ENCODE peak calls at places on chromosomes 5 and 9, in eight cellular contexts. I is MM.1S, T is hepatocyte, H is H9, O is adrenal gland, F is endothelial cell of umbilical vein, N is dorsolateral prefrontal cortex, E is tibial artery. C is an unnamed sample.

GRCh38 chr5:16579142-16579541 is 37.7 kb downstream of the RETREG1 start:
- DNase-seq in I (no peak), T (no peak), H (no peak), O (peak), F (no peak), N (peak), E (no peak), C (no peak)

GRCh38 chr5:153084476-153084875 is 406.0 kb upstream of the GRIA1 start:
- DNase-seq in I (no peak), T (no peak), H (no peak), O (no peak), F (no peak), N (no peak), E (no peak), C (no peak)

GRCh38 chr5:172903790-172904189 is 55.4 kb upstream of the RPL26L1 start:
- DNase-seq in I (no peak), T (peak), H (no peak), O (peak), F (peak), N (no peak), E (no peak), C (no peak)

GRCh38 chr9:98707158-98708102 is 1.3 kb downstream of the GABBR2 start:
- DNase-seq in I (peak), T (peak), H (peak), O (peak), F (peak), N (peak), E (no peak), C (no peak)

GRCh38 chr9:106310782-106311181 is 552.2 kb upstream of the ZNF462 start:
- DNase-seq in I (no peak), T (no peak), H (no peak), O (no peak), F (no peak), N (no peak), E (no peak), C (no peak)

GRCh38 chr9:89122944-89123343 is 55.7 kb downstream of the SHC3 start:
- DNase-seq in I (no peak), T (no peak), H (no peak), O (no peak), F (no peak), N (no peak), E (no peak), C (no peak)

GRCh38 chr5:167895899-167896659 is 395.4 kb upstream of the WWC1 start:
- DNase-seq in I (no peak), T (no peak), H (no peak), O (no peak), F (no peak), N (no peak), E (no peak), C (no peak)

GRCh38 chr5:112554089-112554977 is 135.3 kb upstream of the EPB41L4A start:
- DNase-seq in I (no peak), T (no peak), H (no peak), O (peak), F (no peak), N (peak), E (no peak), C (no peak)

GRCh38 chr9:12838546-12838945 is 63.7 kb downstream of the LURAP1L start:
- DNase-seq in I (no peak), T (no peak), H (no peak), O (no peak), F (no peak), N (no peak), E (no peak), C (no peak)

GRCh38 chr5:155838394-155838793 is 488.6 kb upstream of the SGCD start:
- DNase-seq in I (no peak), T (no peak), H (no peak), O (no peak), F (no peak), N (no peak), E (no peak), C (no peak)

GRCh38 chr9:92669527-92669889 is 423 bp downstream of the IPPK start:
- DNase-seq in I (peak), T (peak), H (no peak), O (peak), F (peak), N (no peak), E (peak), C (peak)

GRCh38 chr5:7869474-7870136 is 657 bp downstream of the MTRR start:
- DNase-seq in I (peak), T (peak), H (no peak), O (no peak), F (peak), N (no peak), E (no peak), C (no peak)

GRCh38 chr5:52491071-52491828 is 296.5 kb upstream of the ITGA1 start:
- DNase-seq in I (no peak), T (peak), H (no peak), O (no peak), F (no peak), N (no peak), E (no peak), C (no peak)

GRCh38 chr5:167232675-167233074 is 1058.8 kb upstream of the WWC1 start:
- DNase-seq in I (no peak), T (no peak), H (no peak), O (no peak), F (no peak), N (no peak), E (no peak), C (no peak)

GRCh38 chr5:42779083-42779482 is 22.5 kb downstream of the CCDC152 start:
- DNase-seq in I (peak), T (no peak), H (no peak), O (no peak), F (no peak), N (no peak), E (no peak), C (no peak)

GRCh38 chr9:83708515-83709158 is 879 bp upstream of the UBQLN1 start:
- DNase-seq in I (peak), T (peak), H (peak), O (peak), F (no peak), N (peak), E (peak), C (no peak)

GRCh38 chr9:74960548-74960947 is 7.8 kb upstream of the C9orf40 start:
- DNase-seq in I (no peak), T (peak), H (no peak), O (no peak), F (no peak), N (no peak), E (no peak), C (no peak)

GRCh38 chr9:114671605-114672004 is 10.4 kb downstream of the TEX48 start:
- DNase-seq in I (no peak), T (no peak), H (no peak), O (no peak), F (no peak), N (no peak), E (no peak), C (no peak)

GRCh38 chr5:90802695-90803317 is 244.2 kb downstream of the ADGRV1 start:
- DNase-seq in I (peak), T (peak), H (peak), O (peak), F (peak), N (no peak), E (no peak), C (no peak)

GRCh38 chr9:86064220-86064619 is 35.1 kb downstream of the GOLM1 start:
- DNase-seq in I (no peak), T (no peak), H (no peak), O (peak), F (no peak), N (no peak), E (no peak), C (no peak)

GRCh38 chr5:1005362-1005851 is 3.2 kb upstream of the NKD2 start:
- DNase-seq in I (no peak), T (no peak), H (no peak), O (no peak), F (no peak), N (no peak), E (peak), C (peak)

GRCh38 chr5:94375801-94376200 is 242.6 kb downstream of the KIAA0825 start:
- DNase-seq in I (no peak), T (no peak), H (no peak), O (peak), F (peak), N (no peak), E (no peak), C (no peak)

GRCh38 chr9:15693701-15694100 is 140.9 kb downstream of the CCDC171 start:
- DNase-seq in I (no peak), T (no peak), H (no peak), O (no peak), F (no peak), N (no peak), E (no peak), C (no peak)

GRCh38 chr9:72823971-72824370 is 128.9 kb downstream of the ALDH1A1 start:
- DNase-seq in I (no peak), T (no peak), H (no peak), O (no peak), F (no peak), N (no peak), E (no peak), C (no peak)

GRCh38 chr5:53343187-53343586 is 137.2 kb upstream of the FST start:
- DNase-seq in I (no peak), T (peak), H (no peak), O (no peak), F (no peak), N (no peak), E (no peak), C (no peak)

GRCh38 chr9:84845956-84846355 is 176.4 kb downstream of the NTRK2 start:
- DNase-seq in I (no peak), T (no peak), H (no peak), O (no peak), F (no peak), N (no peak), E (no peak), C (no peak)

GRCh38 chr5:108238936-108239887 is 142.7 kb downstream of the FBXL17 start:
- DNase-seq in I (no peak), T (no peak), H (peak), O (peak), F (no peak), N (no peak), E (no peak), C (no peak)

GRCh38 chr9:126886897-126887296 is 26.5 kb downstream of the ZBTB34 start:
- DNase-seq in I (no peak), T (no peak), H (no peak), O (no peak), F (no peak), N (no peak), E (no peak), C (no peak)

GRCh38 chr9:76086521-76086920 is 196.0 kb downstream of the PCSK5 start:
- DNase-seq in I (no peak), T (no peak), H (no peak), O (no peak), F (no peak), N (no peak), E (no peak), C (no peak)

GRCh38 chr9:92278117-92278516 is 15.4 kb downstream of the IARS1 start:
- DNase-seq in I (no peak), T (no peak), H (no peak), O (no peak), F (no peak), N (no peak), E (no peak), C (no peak)

GRCh38 chr9:122579874-122580273 is 3.3 kb downstream of the OR1L8 start:
- DNase-seq in I (no peak), T (no peak), H (no peak), O (no peak), F (no peak), N (no peak), E (no peak), C (no peak)

GRCh38 chr5:28766565-28767158 is 1728.3 kb upstream of the CDH9 start:
- DNase-seq in I (peak), T (peak), H (no peak), O (peak), F (peak), N (no peak), E (no peak), C (no peak)

GRCh38 chr5:177113566-177114424 is 19.8 kb upstream of the NSD1 start:
- DNase-seq in I (peak), T (peak), H (peak), O (peak), F (peak), N (peak), E (peak), C (peak)

GRCh38 chr5:178589180-178590140 is 733 bp downstream of the COL23A1 start:
- DNase-seq in I (no peak), T (peak), H (peak), O (peak), F (peak), N (no peak), E (no peak), C (no peak)

GRCh38 chr9:104682642-104683041 is 11.7 kb upstream of the OR13D1 start:
- DNase-seq in I (peak), T (peak), H (no peak), O (no peak), F (peak), N (no peak), E (no peak), C (no peak)

GRCh38 chr5:153719324-153719723 is 228.9 kb downstream of the GRIA1 start:
- DNase-seq in I (no peak), T (no peak), H (no peak), O (no peak), F (no peak), N (no peak), E (no peak), C (no peak)

GRCh38 chr5:177116631-177117373 is 16.8 kb upstream of the NSD1 start:
- DNase-seq in I (no peak), T (peak), H (peak), O (peak), F (peak), N (peak), E (peak), C (peak)

GRCh38 chr9:116057371-116057770 is 96.2 kb upstream of the PAPPA start:
- DNase-seq in I (no peak), T (no peak), H (no peak), O (no peak), F (no peak), N (no peak), E (no peak), C (no peak)

GRCh38 chr5:158212915-158213314 is 354.0 kb upstream of the CLINT1 start:
- DNase-seq in I (no peak), T (no peak), H (peak), O (peak), F (no peak), N (no peak), E (no peak), C (no peak)

DNA sequence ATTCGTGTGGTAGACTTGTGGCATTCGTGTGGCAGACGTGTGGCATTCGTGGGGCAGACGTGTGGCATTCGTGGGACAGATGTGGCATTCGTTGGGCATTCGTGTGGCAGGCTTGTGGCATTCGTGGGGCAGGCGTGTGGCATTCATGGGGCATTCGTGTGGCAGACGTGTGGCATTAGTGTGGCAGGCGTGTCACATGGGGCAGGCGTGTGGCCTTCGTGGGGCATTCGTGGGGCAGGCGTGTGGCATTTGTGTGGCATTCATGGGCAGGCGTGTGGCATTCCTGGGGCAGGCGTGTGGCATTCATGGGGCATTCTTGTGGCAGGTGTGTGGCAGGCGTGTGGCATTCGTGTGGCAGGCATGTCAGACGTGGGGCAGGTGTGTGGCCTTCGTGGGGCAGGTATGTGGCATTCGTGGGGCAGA is 106.0 kb downstream of the EHMT1 start:
- DNase-seq in I (no peak), T (no peak), H (no peak), O (no peak), F (no peak), N (no peak), E (no peak), C (no peak)
- TF ChIP-seq CTCF in I (no peak), T (no peak), H (no peak), O (no peak), F (no peak), N (no peak), E (no peak), C (no peak)

GRCh38 chr9:134366223-134367031 is 40.2 kb downstream of the RXRA start:
- DNase-seq in I (no peak), T (peak), H (no peak), O (peak), F (peak), N (peak), E (peak), C (no peak)
- TF ChIP-seq CTCF in I (no peak), T (no peak), H (no peak), O (peak), F (no peak), N (no peak), E (no peak), C (no peak)

GRCh38 chr5:77239126-77239741 is 28.8 kb downstream of the PDE8B start:
- DNase-seq in I (peak), T (no peak), H (no peak), O (peak), F (peak), N (no peak), E (no peak), C (no peak)
- TF ChIP-seq CTCF in I (peak), T (peak), H (peak), O (peak), F (peak), N (peak), E (peak), C (no peak)

DNA sequence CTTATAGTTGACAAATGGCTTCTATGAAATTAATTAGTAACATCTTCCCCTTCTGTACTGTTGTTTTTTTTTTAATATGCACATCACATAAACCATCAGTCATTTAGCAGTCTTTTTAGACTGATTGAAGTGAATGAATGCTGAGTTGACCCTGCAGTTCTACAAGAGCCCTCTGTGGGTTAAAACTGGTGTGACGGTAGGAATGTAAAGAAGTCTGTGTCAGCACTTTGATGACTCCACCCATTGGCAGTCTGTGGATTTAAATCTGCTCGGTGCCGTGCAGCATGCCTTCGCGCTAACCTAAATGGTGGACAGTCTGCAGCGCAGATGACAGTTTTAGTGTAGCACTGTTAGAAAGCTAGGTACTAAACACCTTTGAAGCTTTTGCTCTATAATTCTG is 3.1 kb downstream of the GTF3C4 start:
- DNase-seq in I (no peak), T (peak), H (peak), O (no peak), F (peak), N (no peak), E (no peak), C (no peak)
- TF ChIP-seq CTCF in I (no peak), T (no peak), H (peak), O (no peak), F (no peak), N (no peak), E (no peak), C (no peak)

DNA sequence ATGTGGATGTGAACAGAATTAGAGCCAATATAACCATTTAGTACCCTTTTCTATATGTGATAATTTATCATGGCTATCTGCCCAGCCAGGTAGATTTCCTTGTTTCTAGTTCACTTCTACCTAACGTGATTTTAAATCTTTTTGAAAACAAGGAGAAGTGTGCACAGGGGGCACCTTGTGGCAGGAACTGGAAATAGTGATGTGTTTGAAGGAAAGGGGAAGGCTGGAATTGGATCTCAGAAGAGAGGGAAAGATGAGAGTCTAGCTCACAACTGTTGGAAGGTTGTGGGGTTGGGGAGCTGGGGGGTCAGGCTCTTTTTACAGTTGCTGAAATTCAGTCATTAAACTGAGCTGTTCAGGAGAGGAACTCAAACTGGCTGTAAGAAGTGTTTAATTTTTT is 219.5 kb downstream of the KCTD16 start:
- DNase-seq in I (no peak), T (peak), H (peak), O (no peak), F (peak), N (no peak), E (no peak), C (no peak)
- TF ChIP-seq CTCF in I (peak), T (peak), H (peak), O (no peak), F (no peak), N (no peak), E (no peak), C (no peak)

GRCh38 chr5:137336565-137337120 is 162.5 kb downstream of the SPOCK1 start:
- DNase-seq in I (no peak), T (no peak), H (no peak), O (no peak), F (no peak), N (no peak), E (no peak), C (no peak)
- TF ChIP-seq CTCF in I (no peak), T (no peak), H (no peak), O (no peak), F (no peak), N (no peak), E (no peak), C (no peak)

GRCh38 chr5:150301170-150301505 is 1.6 kb downstream of the ARSI start:
- DNase-seq in I (no peak), T (peak), H (no peak), O (no peak), F (no peak), N (no peak), E (no peak), C (no peak)

GRCh38 chr5:150301901-150302300 is 804 bp downstream of the ARSI start:
- DNase-seq in I (no peak), T (no peak), H (no peak), O (no peak), F (no peak), N (no peak), E (no peak), C (no peak)

GRCh38 chr5:150303660-150304411 is 1.1 kb upstream of the ARSI start:
- DNase-seq in I (no peak), T (peak), H (no peak), O (no peak), F (no peak), N (no peak), E (no peak), C (no peak)

GRCh38 chr5:150303070-150303595 is 428 bp upstream of the ARSI start:
- DNase-seq in I (no peak), T (peak), H (peak), O (no peak), F (no peak), N (no peak), E (no peak), C (no peak)

DNA sequence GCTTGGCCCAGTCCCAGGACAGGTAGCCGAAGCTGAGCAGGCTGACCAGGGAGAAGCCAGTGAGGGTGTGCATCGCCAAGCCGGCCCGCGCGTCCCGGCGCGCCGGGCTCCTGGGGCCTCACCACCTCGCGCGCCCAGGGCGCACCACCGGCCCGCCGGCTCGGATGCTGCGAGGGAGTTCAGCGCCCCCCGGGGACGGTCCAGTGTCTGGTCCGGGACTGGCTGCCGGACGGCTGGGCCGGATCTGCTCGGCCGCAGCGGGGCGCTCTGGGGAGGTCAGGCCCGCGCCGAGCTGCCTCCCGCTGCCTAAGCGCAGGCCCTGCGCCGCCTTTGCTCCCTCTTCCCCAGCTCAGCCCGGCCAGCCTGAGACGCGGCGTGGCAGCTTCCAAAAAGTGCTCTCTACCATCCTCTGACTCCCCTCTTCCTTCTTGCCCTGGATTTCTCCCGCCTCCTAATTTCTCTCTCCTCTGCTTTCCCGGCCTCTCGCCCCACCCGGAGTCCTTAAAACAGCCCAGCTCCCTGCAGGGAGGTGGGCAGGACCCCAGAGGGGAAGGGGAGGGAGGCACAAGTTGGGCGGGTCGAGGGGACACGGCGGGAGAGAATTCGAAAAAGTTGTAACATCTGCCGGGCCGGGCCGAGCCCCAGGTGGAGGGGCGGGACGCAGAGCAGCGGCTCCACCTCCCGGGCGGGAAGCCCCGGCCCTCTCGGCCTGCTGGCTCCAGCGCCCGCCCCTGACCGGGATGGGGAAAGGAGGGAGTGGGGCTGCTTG is at the start of gene ARSI:
- DNase-seq in I (peak), T (peak), H (peak), O (peak), F (no peak), N (no peak), E (no peak), C (no peak)
- TF ChIP-seq CTCF in I (peak), T (peak), H (peak), O (no peak), F (no peak), N (no peak), E (no peak), C (no peak)

GRCh38 chr5:99715921-99716320 is 787.1 kb upstream of the CHD1 start:
- DNase-seq in I (no peak), T (no peak), H (no peak), O (no peak), F (no peak), N (no peak), E (no peak), C (no peak)
- TF ChIP-seq CTCF in I (no peak), T (no peak), H (no peak), O (no peak), F (no peak), N (no peak), E (no peak), C (no peak)